ENCODE peak calls at places on chromosomes 7 and 10, in eight cellular contexts. D is upper lobe of right lung, H is A549, L is ovary, W is cardiac fibroblast, Z is pancreas, V is breast epithelium, R is MM.1S. T is an unnamed sample.

GRCh38 chr7:123727071-123727837 is 21.5 kb downstream of the WASL start:
- DNase-seq in D (no peak), H (peak), L (no peak), W (peak), Z (no peak), V (no peak), R (no peak), T (no peak)

GRCh38 chr10:68330852-68331454 is 911 bp upstream of the HNRNPH3 start:
- DNase-seq in D (no peak), H (peak), L (peak), W (peak), Z (peak), V (no peak), R (no peak), T (peak)

GRCh38 chr7:10646249-10646648 is 327.4 kb upstream of the PHF14 start:
- DNase-seq in D (no peak), H (no peak), L (no peak), W (no peak), Z (no peak), V (no peak), R (no peak), T (no peak)

GRCh38 chr10:71878327-71879034 is 27.4 kb upstream of the PSAP start:
- DNase-seq in D (no peak), H (no peak), L (no peak), W (no peak), Z (no peak), V (no peak), R (no peak), T (peak)

GRCh38 chr7:76514926-76515325 is 4.6 kb downstream of the UPK3B start:
- DNase-seq in D (no peak), H (no peak), L (no peak), W (no peak), Z (no peak), V (no peak), R (no peak), T (no peak)

GRCh38 chr10:17782921-17783665 is 26.1 kb upstream of the MRC1 start:
- DNase-seq in D (no peak), H (peak), L (no peak), W (peak), Z (no peak), V (no peak), R (no peak), T (no peak)

GRCh38 chr7:2643386-2644229 is 11.8 kb downstream of the TTYH3 start:
- DNase-seq in D (no peak), H (no peak), L (no peak), W (no peak), Z (peak), V (no peak), R (peak), T (peak)

GRCh38 chr10:807958-808353 is 118.5 kb upstream of the DIP2C start:
- DNase-seq in D (no peak), H (no peak), L (no peak), W (no peak), Z (no peak), V (no peak), R (no peak), T (no peak)

GRCh38 chr7:78218051-78218450 is 419.5 kb downstream of the PHTF2 start:
- DNase-seq in D (no peak), H (no peak), L (no peak), W (no peak), Z (no peak), V (no peak), R (no peak), T (no peak)

GRCh38 chr7:30041526-30042269 is 13.5 kb downstream of the PLEKHA8 start:
- DNase-seq in D (no peak), H (no peak), L (no peak), W (no peak), Z (no peak), V (no peak), R (no peak), T (no peak)

GRCh38 chr7:131123991-131124629 is 203.6 kb upstream of the MKLN1 start:
- DNase-seq in D (no peak), H (no peak), L (no peak), W (no peak), Z (no peak), V (no peak), R (peak), T (peak)

GRCh38 chr7:130893441-130893894 is 159.5 kb upstream of the KLF14 start:
- DNase-seq in D (no peak), H (peak), L (no peak), W (peak), Z (no peak), V (no peak), R (no peak), T (no peak)

GRCh38 chr10:63069318-63069717 is 63.8 kb upstream of the NRBF2 start:
- DNase-seq in D (no peak), H (no peak), L (no peak), W (no peak), Z (no peak), V (no peak), R (no peak), T (no peak)

GRCh38 chr10:89301721-89302445 is at the start of gene IFIT2:
- DNase-seq in D (no peak), H (peak), L (no peak), W (peak), Z (no peak), V (no peak), R (peak), T (peak)

GRCh38 chr7:11533229-11533820 is 298.7 kb downstream of the THSD7A start:
- DNase-seq in D (no peak), H (no peak), L (no peak), W (peak), Z (no peak), V (no peak), R (no peak), T (no peak)

GRCh38 chr7:18890134-18890533 is 227.3 kb downstream of the TWIST1 start:
- DNase-seq in D (no peak), H (no peak), L (no peak), W (peak), Z (no peak), V (no peak), R (no peak), T (no peak)

GRCh38 chr7:1140481-1141104 is 19.4 kb downstream of the ZFAND2A start:
- DNase-seq in D (peak), H (no peak), L (no peak), W (no peak), Z (no peak), V (peak), R (no peak), T (peak)

GRCh38 chr7:50660040-50660829 is 95.0 kb upstream of the DDC start:
- DNase-seq in D (peak), H (no peak), L (no peak), W (no peak), Z (no peak), V (no peak), R (no peak), T (peak)

GRCh38 chr10:34656676-34657075 is 158.4 kb downstream of the PARD3 start:
- DNase-seq in D (no peak), H (no peak), L (no peak), W (no peak), Z (no peak), V (no peak), R (no peak), T (no peak)

GRCh38 chr10:120684211-120684610 is 167.0 kb upstream of the WDR11 start:
- DNase-seq in D (no peak), H (no peak), L (no peak), W (no peak), Z (no peak), V (no peak), R (no peak), T (no peak)

GRCh38 chr7:101108330-101108857 is 18.5 kb upstream of the SERPINE1 start:
- DNase-seq in D (no peak), H (no peak), L (peak), W (peak), Z (no peak), V (no peak), R (no peak), T (peak)

GRCh38 chr10:72821606-72822005 is 71.9 kb upstream of the OIT3 start:
- DNase-seq in D (no peak), H (no peak), L (no peak), W (no peak), Z (no peak), V (no peak), R (no peak), T (no peak)

GRCh38 chr7:123863461-123863860 is 18.5 kb downstream of the HYAL4 start:
- DNase-seq in D (no peak), H (no peak), L (no peak), W (no peak), Z (no peak), V (no peak), R (no peak), T (no peak)

GRCh38 chr7:32942783-32943653 is 14.2 kb upstream of the FKBP9 start:
- DNase-seq in D (peak), H (peak), L (peak), W (peak), Z (peak), V (peak), R (peak), T (peak)

GRCh38 chr7:27172388-27172774 is 1.7 kb downstream of the HOXA10 start:
- DNase-seq in D (peak), H (no peak), L (peak), W (no peak), Z (peak), V (peak), R (no peak), T (no peak)

GRCh38 chr10:91335147-91335546 is 75.0 kb upstream of the HECTD2 start:
- DNase-seq in D (no peak), H (peak), L (no peak), W (no peak), Z (no peak), V (no peak), R (no peak), T (peak)
- TF ChIP-seq CTCF in D (no peak), H (no peak), L (no peak), W (no peak), Z (no peak), V (no peak), R (no peak), T (no peak)

DNA sequence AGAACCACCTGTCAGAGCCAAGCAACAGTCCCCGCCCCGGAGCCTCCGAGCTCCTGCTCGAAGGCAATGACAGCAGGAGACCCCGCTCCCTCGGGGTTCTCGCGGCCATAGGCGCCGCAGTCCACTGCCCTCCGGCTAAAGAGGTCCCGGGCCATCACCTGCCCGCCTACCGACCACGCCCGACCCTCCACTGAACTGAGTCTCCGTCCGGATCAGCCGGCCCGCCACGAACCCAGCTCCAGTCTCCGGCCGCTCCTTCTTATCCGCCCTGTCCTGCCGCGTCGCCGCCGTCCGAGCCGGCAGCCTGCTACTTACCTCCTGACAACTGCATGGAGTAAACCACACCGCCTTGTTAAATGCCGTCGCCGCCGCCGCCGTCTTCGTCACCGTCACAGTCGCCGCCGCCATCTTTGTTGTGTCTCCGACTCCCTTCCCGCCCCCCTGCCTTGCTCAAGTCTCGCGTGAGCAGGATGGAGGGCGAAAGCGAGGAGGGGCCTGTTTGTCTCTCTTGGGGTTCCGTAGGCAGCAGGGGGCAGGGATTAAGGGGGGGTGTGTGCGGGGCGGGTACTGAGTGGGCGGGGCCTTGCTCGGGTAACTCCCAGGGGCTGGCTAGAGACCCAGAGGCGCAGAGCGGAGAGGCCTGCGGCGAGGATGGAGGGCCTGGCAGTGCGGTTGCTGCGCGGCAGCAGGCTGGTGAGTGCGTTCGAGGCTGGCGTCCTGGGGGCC is at the start of the genes ACADSB and IKZF5:
- DNase-seq in D (peak), H (peak), L (peak), W (peak), Z (peak), V (peak), R (peak), T (peak)
- H3K4me3 ChIP-seq in D (peak), H (peak), L (peak), W (peak), Z (peak), V (peak), R (peak), T (peak)

GRCh38 chr7:85659364-85659763 is 472.5 kb upstream of the SEMA3D start:
- DNase-seq in D (no peak), H (no peak), L (no peak), W (no peak), Z (no peak), V (no peak), R (no peak), T (no peak)

GRCh38 chr7:85655252-85655651 is 468.4 kb upstream of the SEMA3D start:
- DNase-seq in D (no peak), H (no peak), L (no peak), W (no peak), Z (no peak), V (no peak), R (no peak), T (no peak)
- TF ChIP-seq CTCF in D (no peak), H (no peak), L (no peak), W (no peak), Z (no peak), V (no peak), R (no peak), T (no peak)

GRCh38 chr10:122849090-122849489 is 3.4 kb upstream of the CUZD1 start:
- DNase-seq in D (no peak), H (no peak), L (no peak), W (no peak), Z (no peak), V (no peak), R (no peak), T (no peak)

GRCh38 chr10:122849900-122850605 is 4.4 kb upstream of the CUZD1 start:
- DNase-seq in D (no peak), H (peak), L (no peak), W (no peak), Z (peak), V (no peak), R (no peak), T (no peak)

GRCh38 chr10:122845783-122846332 is at the start of gene CUZD1:
- DNase-seq in D (no peak), H (no peak), L (no peak), W (no peak), Z (peak), V (no peak), R (no peak), T (no peak)

GRCh38 chr10:122850705-122851640 is 5.3 kb upstream of the CUZD1 start:
- DNase-seq in D (no peak), H (no peak), L (no peak), W (peak), Z (peak), V (no peak), R (no peak), T (no peak)

DNA sequence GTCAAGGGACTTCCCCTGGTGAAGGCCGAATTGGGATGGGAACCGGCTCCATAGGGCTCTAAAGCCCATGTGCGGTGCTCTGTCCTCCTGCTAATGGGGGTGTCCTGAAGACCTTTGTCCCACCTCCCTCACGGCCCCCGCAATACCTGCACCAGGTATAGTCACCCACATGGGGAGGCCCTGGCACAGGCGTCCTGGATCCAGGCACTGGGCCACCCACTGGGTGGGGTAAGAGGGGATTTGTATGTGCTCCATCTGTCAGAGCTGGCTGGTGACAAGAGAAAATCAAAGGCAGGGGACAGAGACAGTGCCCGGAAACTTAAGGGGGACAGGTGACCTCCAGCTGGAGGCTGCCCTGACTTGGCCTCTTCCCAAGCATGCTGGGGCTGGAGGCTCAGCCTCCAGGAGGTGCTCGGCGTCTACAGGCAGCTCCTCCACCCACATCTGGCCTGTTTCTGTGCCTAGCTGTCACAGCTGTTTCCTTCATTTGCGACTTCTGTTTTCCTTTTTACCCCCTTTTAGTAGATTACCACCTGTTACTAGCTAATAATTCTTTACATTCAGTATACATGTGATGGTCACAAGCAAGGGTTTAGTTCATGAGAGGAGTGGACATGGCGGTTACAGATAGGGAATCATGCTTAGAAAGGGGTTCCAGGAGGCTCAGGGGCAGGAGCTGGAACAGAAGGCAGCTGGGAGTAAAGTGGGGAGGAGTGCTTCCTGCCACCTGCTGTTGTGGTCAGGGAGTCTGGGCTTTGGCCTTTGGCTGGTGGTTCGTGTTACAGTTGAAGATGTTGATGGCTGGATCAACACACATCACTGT is 2.3 kb upstream of the CUZD1 start:
- DNase-seq in D (no peak), H (no peak), L (no peak), W (no peak), Z (peak), V (no peak), R (no peak), T (no peak)
- H3K4me3 ChIP-seq in D (no peak), H (no peak), L (no peak), W (no peak), Z (no peak), V (no peak), R (no peak), T (no peak)

GRCh38 chr7:141220263-141220662 is 146.4 kb downstream of the TMEM178B start:
- DNase-seq in D (no peak), H (peak), L (no peak), W (no peak), Z (no peak), V (no peak), R (no peak), T (peak)
- TF ChIP-seq CTCF in D (no peak), H (peak), L (no peak), W (peak), Z (no peak), V (no peak), R (peak), T (peak)

GRCh38 chr10:23195846-23196200 is 3.7 kb downstream of the PTF1A start:
- DNase-seq in D (no peak), H (no peak), L (no peak), W (no peak), Z (no peak), V (no peak), R (no peak), T (no peak)
- H3K4me3 ChIP-seq in D (no peak), H (no peak), L (no peak), W (no peak), Z (no peak), V (no peak), R (no peak), T (no peak)

GRCh38 chr7:74051629-74052410 is 23.8 kb downstream of the ELN start:
- DNase-seq in D (peak), H (peak), L (peak), W (peak), Z (peak), V (no peak), R (peak), T (peak)
- TF ChIP-seq CTCF in D (peak), H (peak), L (no peak), W (peak), Z (no peak), V (no peak), R (peak), T (peak)

DNA sequence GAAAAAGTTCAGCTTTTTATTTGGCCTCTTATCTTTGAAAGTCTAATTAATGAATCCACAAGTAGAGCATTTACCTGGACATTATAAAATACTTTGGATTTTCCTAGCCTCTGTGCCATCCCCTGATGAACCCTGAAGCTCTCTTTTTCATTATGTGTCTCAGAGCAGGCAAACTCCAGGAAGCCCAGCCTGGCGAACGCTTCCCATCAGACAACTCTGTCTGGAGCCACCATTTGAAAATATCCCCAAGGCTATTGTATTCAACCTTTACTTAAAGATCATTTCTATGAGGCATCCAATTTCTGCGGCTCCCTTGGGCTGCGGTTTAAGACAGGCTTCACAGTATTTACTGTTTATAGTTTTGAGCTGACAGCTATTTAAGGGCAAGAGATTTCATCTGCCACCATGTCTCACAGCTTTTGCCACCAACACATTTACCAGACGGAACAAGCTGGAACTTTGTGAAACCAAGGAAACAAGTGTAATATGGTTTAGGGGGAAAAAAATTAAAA is 257.2 kb upstream of the GLI3 start:
- DNase-seq in D (no peak), H (no peak), L (no peak), W (no peak), Z (no peak), V (no peak), R (no peak), T (no peak)
- H3K4me3 ChIP-seq in D (peak), H (no peak), L (no peak), W (peak), Z (no peak), V (peak), R (no peak), T (no peak)